ENCODE peak calls at places on chromosomes 6 and 20, in six cellular contexts. B is CD8-positive, alpha-beta T cell; J is pancreas; W is heart right ventricle; Y is coronary artery; T is IMR-90. V is an unnamed sample.

GRCh38 chr6:127554435-127555006 is 22.5 kb upstream of the C6orf58 start:
- DNase-seq in J (no peak), Y (no peak), T (peak), W (no peak), B (no peak), V (no peak)

GRCh38 chr6:81826785-81827184 is 74.3 kb upstream of the TENT5A start:
- DNase-seq in B (no peak), W (no peak), J (no peak), T (no peak), Y (no peak), V (no peak)

GRCh38 chr20:1992359-1992758 is 1.5 kb downstream of the PDYN start:
- DNase-seq in T (no peak), J (no peak), Y (no peak), W (no peak), B (no peak), V (no peak)

GRCh38 chr20:6490849-6491248 is 276.6 kb upstream of the BMP2 start:
- DNase-seq in T (no peak), B (no peak), W (no peak), J (no peak), Y (no peak), V (no peak)

GRCh38 chr6:169604076-169604475 is 97.8 kb downstream of the WDR27 start:
- DNase-seq in Y (no peak), B (no peak), W (no peak), T (peak), J (no peak), V (no peak)

GRCh38 chr6:149529650-149530049 is 16.2 kb downstream of the PPIL4 start:
- DNase-seq in T (no peak), J (no peak), Y (no peak), B (no peak), W (no peak), V (no peak)

GRCh38 chr6:80165143-80165542 is 58.7 kb downstream of the BCKDHB start:
- DNase-seq in W (no peak), T (peak), Y (no peak), J (no peak), B (no peak), V (no peak)

GRCh38 chr6:131331146-131331545 is 195.9 kb downstream of the AKAP7 start:
- DNase-seq in B (no peak), J (no peak), T (no peak), W (no peak), Y (no peak), V (peak)

GRCh38 chr6:28809947-28810654 is 113.7 kb downstream of the TRIM27 start:
- DNase-seq in W (no peak), J (no peak), T (no peak), B (no peak), Y (no peak), V (no peak)

GRCh38 chr6:150245148-150245547 is 102.3 kb downstream of the PPP1R14C start:
- DNase-seq in Y (no peak), T (no peak), B (no peak), W (no peak), J (no peak), V (no peak)

GRCh38 chr6:112233864-112234263 is 20.5 kb downstream of the LAMA4 start:
- DNase-seq in W (no peak), J (no peak), Y (no peak), B (no peak), T (peak), V (no peak)

GRCh38 chr6:35181933-35182612 is 31.7 kb upstream of the SCUBE3 start:
- DNase-seq in T (peak), W (peak), B (no peak), Y (no peak), J (peak), V (no peak)

GRCh38 chr6:146408583-146408982 is 135.1 kb upstream of the RAB32 start:
- DNase-seq in T (no peak), W (no peak), Y (no peak), B (no peak), J (no peak), V (peak)

GRCh38 chr6:137051790-137052472 is 7.2 kb upstream of the IL20RA start:
- DNase-seq in J (no peak), W (no peak), Y (no peak), B (no peak), T (peak), V (peak)

GRCh38 chr6:156406099-156406498 is 371.1 kb upstream of the ARID1B start:
- DNase-seq in Y (no peak), W (no peak), J (no peak), B (no peak), T (no peak), V (no peak)

GRCh38 chr6:156407334-156407733 is 369.8 kb upstream of the ARID1B start:
- DNase-seq in B (no peak), Y (no peak), W (no peak), J (no peak), T (no peak), V (no peak)

GRCh38 chr6:156406688-156407087 is 370.5 kb upstream of the ARID1B start:
- DNase-seq in J (no peak), W (no peak), T (no peak), Y (no peak), B (no peak), V (no peak)

GRCh38 chr6:156413156-156413555 is 364.0 kb upstream of the ARID1B start:
- DNase-seq in W (no peak), J (no peak), B (no peak), T (no peak), Y (no peak), V (no peak)

GRCh38 chr6:156410649-156411048 is 366.5 kb upstream of the ARID1B start:
- DNase-seq in B (no peak), J (no peak), T (no peak), W (no peak), Y (no peak), V (no peak)
- TF ChIP-seq CTCF in B (peak), J (no peak), T (peak), W (no peak), Y (no peak), V (no peak)

DNA sequence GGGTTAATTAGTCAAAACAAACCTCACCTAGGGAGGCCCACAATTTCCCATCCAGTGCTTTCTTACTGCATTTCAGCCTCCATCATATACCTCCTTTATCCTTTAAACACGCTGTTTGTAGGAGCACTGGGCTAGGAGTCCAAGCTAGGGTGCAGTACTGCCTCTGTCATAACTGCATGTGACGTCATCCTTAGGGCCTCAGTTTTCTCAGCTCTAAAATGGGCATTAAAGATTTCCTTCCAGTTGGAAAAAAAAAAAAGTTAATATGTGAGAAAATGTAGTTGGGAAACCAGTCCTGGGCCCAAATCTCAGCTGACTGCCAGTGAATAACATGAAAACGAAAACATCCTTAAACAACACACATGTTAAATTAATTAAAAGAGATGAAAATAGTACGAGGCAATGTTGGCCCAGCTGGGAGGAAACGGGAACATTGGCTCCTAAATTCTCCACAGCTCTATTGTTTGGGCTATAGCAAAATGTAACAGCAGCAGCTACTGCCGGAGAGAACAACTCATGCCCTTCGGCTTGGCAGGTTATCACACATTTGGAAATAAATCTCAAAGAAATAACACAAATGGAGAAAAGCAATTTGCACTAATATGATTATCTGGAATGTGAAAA is 79.9 kb upstream of the CCDC167 start:
- DNase-seq in B (no peak), J (no peak), T (no peak), W (no peak), Y (no peak), V (no peak)
- H3K27ac ChIP-seq in B (no peak), J (no peak), T (no peak), W (no peak), Y (no peak), V (peak)

GRCh38 chr20:58238490-58238889 is 10.0 kb upstream of the ANKRD60 start:
- DNase-seq in Y (no peak), B (no peak), T (no peak), J (no peak), W (no peak), V (no peak)

GRCh38 chr20:58237318-58238182 is 9.1 kb upstream of the ANKRD60 start:
- DNase-seq in Y (no peak), J (no peak), W (no peak), B (no peak), T (peak), V (no peak)

GRCh38 chr20:58235010-58235409 is 6.6 kb upstream of the ANKRD60 start:
- DNase-seq in Y (no peak), J (no peak), T (no peak), B (no peak), W (no peak), V (no peak)

GRCh38 chr20:58239216-58239615 is 10.8 kb upstream of the ANKRD60 start:
- DNase-seq in J (no peak), Y (no peak), B (no peak), W (no peak), T (no peak), V (no peak)

GRCh38 chr20:58236612-58237317 is 8.3 kb upstream of the ANKRD60 start:
- DNase-seq in W (peak), J (peak), T (peak), Y (no peak), B (peak), V (peak)
- TF ChIP-seq CTCF in W (peak), J (peak), T (peak), Y (peak), B (peak), V (peak)

GRCh38 chr20:31515775-31516107 is 1.5 kb downstream of the HM13 start:
- DNase-seq in Y (no peak), T (no peak), W (no peak), J (no peak), B (no peak), V (no peak)

GRCh38 chr20:31516166-31516565 is 1.9 kb downstream of the HM13 start:
- DNase-seq in B (no peak), J (no peak), T (no peak), Y (no peak), W (no peak), V (no peak)

GRCh38 chr20:31516651-31517050 is 2.4 kb downstream of the HM13 start:
- DNase-seq in T (no peak), Y (no peak), J (no peak), B (no peak), W (no peak), V (no peak)

GRCh38 chr20:31515072-31515774 is 981 bp downstream of the HM13 start:
- DNase-seq in Y (no peak), W (no peak), J (no peak), T (no peak), B (no peak), V (no peak)

GRCh38 chr20:31517373-31517772 is 3.1 kb downstream of the HM13 start:
- DNase-seq in T (peak), B (no peak), W (no peak), J (peak), Y (no peak), V (peak)
- H3K27ac ChIP-seq in T (peak), B (no peak), W (no peak), J (peak), Y (no peak), V (no peak)

DNA sequence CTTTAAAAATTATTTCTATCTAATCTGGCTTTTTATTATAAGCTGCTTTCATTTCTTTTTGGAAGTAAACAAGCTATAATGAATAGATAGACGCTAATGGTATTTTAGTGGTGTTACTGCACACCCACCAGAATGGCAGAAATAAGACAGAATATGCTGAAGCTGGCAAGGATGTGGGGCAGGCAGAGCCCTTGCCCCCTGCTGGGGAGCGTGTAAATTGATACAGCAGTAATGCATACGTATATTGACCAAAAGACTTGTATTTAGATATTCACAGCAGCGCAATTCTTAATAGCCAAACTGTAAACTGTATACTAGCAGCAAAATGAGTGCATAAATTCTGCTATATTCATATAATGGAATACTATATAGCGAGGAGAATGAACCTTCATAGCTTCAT is 35.3 kb downstream of the TMEM181 start:
- DNase-seq in W (no peak), J (no peak), B (peak), Y (no peak), T (no peak), V (no peak)
- TF ChIP-seq CTCF in W (no peak), J (no peak), B (no peak), Y (no peak), T (peak), V (peak)

DNA sequence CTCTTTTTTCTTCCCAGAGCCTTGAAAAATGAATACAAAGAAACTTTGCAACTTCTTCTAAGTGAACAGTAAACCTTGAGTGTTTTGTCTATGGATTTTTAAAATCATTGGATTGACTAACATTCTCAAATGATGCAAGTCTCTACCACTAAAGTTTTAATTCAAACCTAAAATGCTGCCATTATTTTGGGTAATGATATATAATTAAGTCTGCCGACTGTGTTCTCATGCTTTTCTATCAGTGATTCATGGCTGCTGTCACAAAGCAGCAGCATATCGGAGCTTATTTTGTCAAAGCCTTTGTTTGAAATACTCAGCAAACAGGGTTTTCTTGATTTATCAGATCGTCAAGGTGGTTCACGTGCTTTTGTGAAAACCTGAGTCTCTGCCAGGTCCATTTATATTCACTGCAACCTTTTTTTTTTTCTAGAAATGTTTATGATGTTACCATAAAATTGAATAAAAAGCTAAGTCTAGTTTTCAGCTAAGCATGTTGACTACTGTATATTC is 96.3 kb downstream of the GJA1 start:
- DNase-seq in Y (no peak), T (no peak), J (no peak), W (no peak), B (no peak), V (no peak)
- H3K27ac ChIP-seq in Y (no peak), T (no peak), J (no peak), W (no peak), B (no peak), V (no peak)

DNA sequence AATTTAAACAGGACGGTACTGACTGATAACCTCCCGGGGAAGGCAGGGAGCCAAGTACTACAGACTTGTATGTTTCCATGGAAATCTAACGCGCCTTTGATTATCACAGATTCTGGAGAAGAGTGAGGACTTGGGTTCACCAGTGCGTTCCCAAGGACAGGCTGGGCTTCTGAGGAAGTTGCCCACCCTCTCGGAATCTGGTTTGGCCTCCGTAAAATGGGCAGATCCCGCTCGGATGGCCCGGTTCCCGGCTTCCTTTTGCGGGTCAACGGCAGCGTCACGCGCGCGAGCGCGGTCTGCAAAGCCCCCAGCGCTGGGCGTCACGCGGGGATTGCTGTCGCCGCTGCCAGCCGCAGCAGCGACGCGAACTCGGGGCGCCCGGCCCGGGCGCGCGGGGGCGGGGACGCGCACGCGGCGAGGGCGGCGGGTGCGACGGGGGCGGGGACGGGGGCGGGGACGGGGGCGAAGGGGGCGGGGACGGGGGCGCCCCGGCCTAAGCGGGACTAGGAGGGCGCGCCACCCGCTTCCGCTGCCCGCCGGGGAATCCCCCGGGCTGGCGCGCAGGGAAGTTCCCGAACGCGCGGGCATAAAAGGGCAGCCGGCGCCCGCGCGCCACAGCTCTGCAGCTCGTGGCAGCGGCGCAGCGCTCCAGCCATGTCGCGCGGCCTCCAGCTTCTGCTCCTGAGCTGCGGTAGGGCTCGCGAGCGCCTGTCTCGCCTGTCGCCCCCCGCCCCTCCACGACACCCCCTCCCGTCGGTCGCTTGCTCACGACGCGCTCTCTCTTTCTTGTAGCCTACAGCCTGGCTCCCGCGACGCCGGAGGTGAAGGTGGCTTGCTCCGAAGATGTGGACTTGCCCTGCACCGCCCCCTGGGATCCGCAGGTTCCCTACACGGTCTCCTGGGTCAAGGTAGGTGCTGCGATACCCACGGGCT is at the start of gene CD83:
- DNase-seq in J (peak), B (peak), Y (peak), T (peak), W (peak), V (peak)
- TF ChIP-seq CTCF in J (no peak), B (no peak), Y (no peak), T (no peak), W (no peak), V (peak)

DNA sequence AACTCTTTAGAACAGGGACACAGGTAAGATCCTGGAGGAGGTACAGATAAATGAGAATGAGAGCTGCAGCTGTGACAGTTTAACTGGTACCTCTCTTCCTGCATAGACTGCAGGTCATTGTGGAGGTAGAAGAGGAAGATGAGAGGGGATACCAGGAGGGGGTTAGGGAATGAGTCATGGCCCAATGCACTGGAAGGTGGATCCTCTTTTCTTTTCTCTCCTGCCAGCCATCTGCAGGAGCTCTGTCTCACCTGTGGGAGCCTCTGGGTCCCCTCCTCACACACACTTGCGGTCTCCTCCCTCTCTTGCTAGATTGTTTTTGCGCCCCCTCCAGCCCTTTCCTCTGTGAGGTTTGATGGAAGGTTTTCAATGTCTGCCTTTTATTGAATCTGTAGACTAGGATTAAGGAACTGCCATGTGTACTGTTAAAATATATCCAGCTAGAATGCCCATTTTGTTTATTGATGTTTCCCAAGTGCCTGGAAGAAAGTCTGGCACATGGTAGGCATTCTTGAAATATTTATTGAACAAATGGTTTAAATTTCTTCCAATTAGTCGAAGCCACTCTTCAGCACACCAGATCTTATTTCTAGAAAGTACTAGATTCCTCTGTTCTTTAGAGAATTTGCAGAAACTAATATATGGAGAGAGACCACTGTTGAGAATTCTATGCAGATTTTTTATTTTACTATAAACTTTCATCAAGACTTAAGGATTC is 13.0 kb downstream of the C6orf163 start:
- DNase-seq in B (no peak), J (no peak), T (no peak), Y (no peak), W (no peak), V (no peak)
- H3K27ac ChIP-seq in B (no peak), J (no peak), T (no peak), Y (no peak), W (no peak), V (no peak)

GRCh38 chr20:53164072-53164471 is 191.9 kb downstream of the TSHZ2 start:
- DNase-seq in B (no peak), T (no peak), Y (no peak), W (no peak), J (no peak), V (no peak)

GRCh38 chr20:53163486-53163885 is 191.3 kb downstream of the TSHZ2 start:
- DNase-seq in B (no peak), T (peak), J (no peak), W (no peak), Y (no peak), V (no peak)

GRCh38 chr20:53161473-53161872 is 189.3 kb downstream of the TSHZ2 start:
- DNase-seq in Y (no peak), B (no peak), J (no peak), T (no peak), W (no peak), V (no peak)

GRCh38 chr20:53161073-53161472 is 188.9 kb downstream of the TSHZ2 start:
- DNase-seq in Y (no peak), T (no peak), W (no peak), B (no peak), J (no peak), V (no peak)

DNA sequence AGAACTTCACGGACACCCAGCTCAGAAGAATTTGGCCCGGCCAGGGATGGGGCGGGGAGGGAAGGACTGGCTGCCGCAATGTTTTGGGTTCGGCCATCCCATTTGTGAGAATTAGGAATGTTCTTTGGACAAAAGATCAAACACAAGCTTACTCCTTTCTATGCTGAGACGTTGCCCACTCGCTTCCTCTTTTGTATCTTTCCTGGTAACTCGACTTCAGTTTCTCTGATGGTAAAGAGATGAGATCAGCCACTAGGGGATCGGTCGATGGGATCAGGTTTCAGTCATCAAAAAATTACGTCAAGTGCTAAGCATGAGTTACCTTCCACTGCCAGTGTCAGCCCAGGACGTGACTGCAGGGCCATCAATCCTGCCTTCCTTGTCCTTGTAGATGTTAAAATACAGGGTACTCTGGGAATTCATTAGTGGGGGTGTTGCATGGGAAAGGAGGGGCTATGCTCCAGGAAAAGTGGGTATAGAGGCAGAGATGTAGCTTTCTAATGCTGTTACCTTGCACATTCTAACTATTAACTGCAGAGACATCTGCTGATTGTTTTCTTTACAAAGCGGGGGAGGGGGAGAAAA is 190.2 kb downstream of the TSHZ2 start:
- DNase-seq in J (no peak), B (no peak), W (no peak), T (peak), Y (no peak), V (peak)
- TF ChIP-seq CTCF in J (no peak), B (no peak), W (no peak), T (peak), Y (no peak), V (peak)